ENCODE peak calls at places on chromosomes 11 and 22, in six cellular contexts. One of them, this sample, is unnamed.

GRCh38 chr11:1073261-1073724 is 1.4 kb upstream of the MUC2 start:
- DNase-seq in SK-N-SH: no peak
- DNase-seq in IMR-90: peak
- DNase-seq in A549: peak
- DNase-seq in HepG2: peak
- DNase-seq in K562: no peak
- DNase-seq in this sample: no peak

GRCh38 chr11:88651556-88651955 is 314.0 kb upstream of the CTSC start:
- DNase-seq in SK-N-SH: no peak
- DNase-seq in IMR-90: no peak
- DNase-seq in A549: no peak
- DNase-seq in HepG2: no peak
- DNase-seq in K562: no peak
- DNase-seq in this sample: no peak

GRCh38 chr11:63890368-63890767 is 26.6 kb downstream of the RCOR2 start:
- DNase-seq in SK-N-SH: no peak
- DNase-seq in IMR-90: no peak
- DNase-seq in A549: no peak
- DNase-seq in HepG2: no peak
- DNase-seq in K562: no peak
- DNase-seq in this sample: no peak

GRCh38 chr11:61513143-61513740 is 4.7 kb downstream of the LRRC10B start:
- DNase-seq in SK-N-SH: no peak
- DNase-seq in IMR-90: no peak
- DNase-seq in A549: no peak
- DNase-seq in HepG2: no peak
- DNase-seq in K562: no peak
- DNase-seq in this sample: no peak

GRCh38 chr11:74702383-74703007 is 28.7 kb downstream of the CHRDL2 start:
- DNase-seq in SK-N-SH: peak
- DNase-seq in IMR-90: peak
- DNase-seq in A549: peak
- DNase-seq in HepG2: peak
- DNase-seq in K562: peak
- DNase-seq in this sample: no peak

GRCh38 chr11:111604392-111605009 is 2.3 kb downstream of the SIK2 start:
- DNase-seq in SK-N-SH: peak
- DNase-seq in IMR-90: peak
- DNase-seq in A549: peak
- DNase-seq in HepG2: peak
- DNase-seq in K562: peak
- DNase-seq in this sample: peak

GRCh38 chr11:6567371-6567745 is 36.1 kb downstream of the RRP8 start:
- DNase-seq in SK-N-SH: no peak
- DNase-seq in IMR-90: no peak
- DNase-seq in A549: no peak
- DNase-seq in HepG2: no peak
- DNase-seq in K562: no peak
- DNase-seq in this sample: no peak

GRCh38 chr22:34379825-34380224 is 459.5 kb upstream of the LARGE1 start:
- DNase-seq in SK-N-SH: no peak
- DNase-seq in IMR-90: no peak
- DNase-seq in A549: no peak
- DNase-seq in HepG2: no peak
- DNase-seq in K562: no peak
- DNase-seq in this sample: no peak

GRCh38 chr11:79437981-79438630 is 2.7 kb downstream of the TENM4 start:
- DNase-seq in SK-N-SH: peak
- DNase-seq in IMR-90: peak
- DNase-seq in A549: no peak
- DNase-seq in HepG2: no peak
- DNase-seq in K562: no peak
- DNase-seq in this sample: no peak

GRCh38 chr22:40519948-40520331 is 116.6 kb downstream of the MRTFA start:
- DNase-seq in SK-N-SH: no peak
- DNase-seq in IMR-90: no peak
- DNase-seq in A549: no peak
- DNase-seq in HepG2: no peak
- DNase-seq in K562: no peak
- DNase-seq in this sample: no peak

GRCh38 chr11:122176651-122177050 is 60.6 kb upstream of the BLID start:
- DNase-seq in SK-N-SH: no peak
- DNase-seq in IMR-90: no peak
- DNase-seq in A549: no peak
- DNase-seq in HepG2: no peak
- DNase-seq in K562: no peak
- DNase-seq in this sample: no peak

GRCh38 chr11:122177238-122177637 is 61.2 kb upstream of the BLID start:
- DNase-seq in SK-N-SH: no peak
- DNase-seq in IMR-90: no peak
- DNase-seq in A549: no peak
- DNase-seq in HepG2: no peak
- DNase-seq in K562: no peak
- DNase-seq in this sample: no peak

GRCh38 chr11:122173587-122173986 is 57.6 kb upstream of the BLID start:
- DNase-seq in SK-N-SH: no peak
- DNase-seq in IMR-90: no peak
- DNase-seq in A549: no peak
- DNase-seq in HepG2: no peak
- DNase-seq in K562: no peak
- DNase-seq in this sample: no peak

GRCh38 chr11:122173074-122173450 is 57.0 kb upstream of the BLID start:
- DNase-seq in SK-N-SH: no peak
- DNase-seq in IMR-90: no peak
- DNase-seq in A549: no peak
- DNase-seq in HepG2: no peak
- DNase-seq in K562: no peak
- DNase-seq in this sample: no peak

DNA sequence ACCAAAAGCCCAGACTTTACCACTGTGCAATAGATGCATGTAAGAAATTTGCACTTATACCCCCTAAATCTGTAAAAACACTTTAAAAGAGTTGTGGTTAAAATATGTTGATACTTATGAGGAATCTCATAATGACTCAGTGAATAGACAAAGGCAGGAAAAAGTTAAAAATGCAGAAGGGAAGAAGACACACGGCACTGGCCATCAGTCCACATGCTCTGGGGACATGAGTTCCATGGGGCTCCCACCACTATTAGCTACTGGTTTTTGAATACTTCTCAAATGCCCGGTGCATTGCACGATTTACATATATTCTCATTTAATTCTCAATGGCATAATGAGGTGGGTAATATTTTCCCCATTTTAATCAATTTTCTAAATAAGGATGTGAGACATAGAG is 59.3 kb upstream of the BLID start:
- DNase-seq in SK-N-SH: no peak
- DNase-seq in IMR-90: no peak
- DNase-seq in A549: no peak
- DNase-seq in HepG2: no peak
- DNase-seq in K562: no peak
- DNase-seq in this sample: no peak
- TF ChIP-seq SMC3 in SK-N-SH: no peak
- TF ChIP-seq SMC3 in IMR-90: no peak
- TF ChIP-seq SMC3 in A549: no peak
- TF ChIP-seq SMC3 in HepG2: no peak
- TF ChIP-seq SMC3 in K562: no peak
- TF ChIP-seq SMC3 in this sample: no peak

GRCh38 chr11:3155216-3155615 is 9.9 kb downstream of the OSBPL5 start:
- DNase-seq in SK-N-SH: no peak
- DNase-seq in IMR-90: no peak
- DNase-seq in A549: no peak
- DNase-seq in HepG2: no peak
- DNase-seq in K562: no peak
- DNase-seq in this sample: no peak

GRCh38 chr11:3154001-3154599 is 11.0 kb downstream of the OSBPL5 start:
- DNase-seq in SK-N-SH: no peak
- DNase-seq in IMR-90: no peak
- DNase-seq in A549: no peak
- DNase-seq in HepG2: no peak
- DNase-seq in K562: peak
- DNase-seq in this sample: no peak

GRCh38 chr11:3152471-3153110 is 12.5 kb downstream of the OSBPL5 start:
- DNase-seq in SK-N-SH: no peak
- DNase-seq in IMR-90: peak
- DNase-seq in A549: no peak
- DNase-seq in HepG2: no peak
- DNase-seq in K562: no peak
- DNase-seq in this sample: no peak

GRCh38 chr11:3155691-3156258 is 9.3 kb downstream of the OSBPL5 start:
- DNase-seq in SK-N-SH: peak
- DNase-seq in IMR-90: no peak
- DNase-seq in A549: no peak
- DNase-seq in HepG2: no peak
- DNase-seq in K562: no peak
- DNase-seq in this sample: no peak

DNA sequence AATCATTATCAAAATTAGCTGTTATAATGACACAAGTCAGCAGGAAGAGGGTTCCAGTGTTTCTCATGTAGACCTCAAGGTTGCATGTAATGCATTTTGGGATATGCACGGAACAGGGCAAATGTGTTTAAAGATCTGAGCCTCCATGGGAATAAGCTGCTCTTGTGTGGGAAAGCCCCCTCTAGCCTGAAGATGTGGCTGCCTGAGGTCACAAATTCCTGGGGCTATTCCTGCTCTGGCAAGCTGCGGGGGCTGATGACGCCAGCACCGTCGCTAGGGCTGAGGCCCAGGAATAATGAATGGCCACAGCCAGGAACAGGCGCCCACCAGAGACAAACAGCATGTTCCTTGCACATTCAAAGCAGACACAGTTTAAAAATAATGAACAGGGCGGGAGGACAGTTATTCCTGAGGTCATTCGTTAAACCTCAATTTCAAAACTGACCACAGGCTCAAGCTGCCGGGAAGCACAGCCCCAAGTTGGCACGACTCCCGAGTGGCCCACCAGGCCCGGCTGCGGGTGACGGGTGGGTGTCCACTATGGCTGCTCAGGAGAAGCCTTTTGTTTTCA is 11.7 kb downstream of the OSBPL5 start:
- DNase-seq in SK-N-SH: no peak
- DNase-seq in IMR-90: peak
- DNase-seq in A549: no peak
- DNase-seq in HepG2: no peak
- DNase-seq in K562: no peak
- DNase-seq in this sample: no peak
- TF ChIP-seq SMC3 in SK-N-SH: no peak
- TF ChIP-seq SMC3 in IMR-90: no peak
- TF ChIP-seq SMC3 in A549: no peak
- TF ChIP-seq SMC3 in HepG2: no peak
- TF ChIP-seq SMC3 in K562: no peak
- TF ChIP-seq SMC3 in this sample: no peak

DNA sequence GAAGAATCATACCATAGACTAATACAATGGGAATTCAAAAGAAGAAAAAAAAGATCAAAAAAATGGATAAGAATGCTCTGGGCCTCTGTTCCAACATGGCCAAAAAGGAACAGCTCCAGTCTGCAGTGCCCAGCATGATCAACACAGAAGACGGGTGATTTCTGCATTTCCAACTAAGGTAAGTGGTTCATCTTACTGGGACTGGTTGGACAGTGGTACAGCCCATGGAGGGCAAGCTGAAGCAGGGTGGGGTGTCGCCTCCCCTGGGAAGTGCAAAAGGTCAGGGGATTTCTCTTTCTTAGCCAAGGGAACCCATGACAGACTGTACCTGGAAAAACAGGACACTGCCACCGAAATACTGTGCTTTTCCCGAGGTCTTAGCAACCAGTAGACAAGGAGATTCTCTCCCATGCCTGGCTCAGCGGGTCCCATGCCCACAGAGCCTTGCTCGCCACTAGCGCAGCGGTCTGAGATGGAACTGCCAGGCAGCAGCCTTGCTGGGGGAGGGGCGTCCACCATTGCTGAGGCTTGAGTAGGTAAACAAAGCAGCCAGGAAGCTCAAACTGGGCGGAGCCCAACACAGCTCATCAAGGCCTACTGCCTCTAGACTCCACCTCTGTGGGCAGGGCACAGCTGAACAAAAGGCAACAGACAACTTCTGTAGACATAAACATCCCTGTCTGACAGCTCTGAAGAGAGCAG is 428.4 kb downstream of the MN1 start:
- DNase-seq in SK-N-SH: no peak
- DNase-seq in IMR-90: no peak
- DNase-seq in A549: no peak
- DNase-seq in HepG2: peak
- DNase-seq in K562: peak
- DNase-seq in this sample: no peak
- TF ChIP-seq SMC3 in SK-N-SH: no peak
- TF ChIP-seq SMC3 in IMR-90: no peak
- TF ChIP-seq SMC3 in A549: no peak
- TF ChIP-seq SMC3 in HepG2: no peak
- TF ChIP-seq SMC3 in K562: no peak
- TF ChIP-seq SMC3 in this sample: no peak

GRCh38 chr11:69376155-69377028 is 82.4 kb downstream of the MYEOV start:
- DNase-seq in SK-N-SH: no peak
- DNase-seq in IMR-90: no peak
- DNase-seq in A549: no peak
- DNase-seq in HepG2: no peak
- DNase-seq in K562: no peak
- DNase-seq in this sample: no peak

GRCh38 chr11:69380451-69380901 is 86.5 kb downstream of the MYEOV start:
- DNase-seq in SK-N-SH: peak
- DNase-seq in IMR-90: no peak
- DNase-seq in A549: no peak
- DNase-seq in HepG2: no peak
- DNase-seq in K562: no peak
- DNase-seq in this sample: no peak

GRCh38 chr11:69377029-69377952 is 83.3 kb downstream of the MYEOV start:
- DNase-seq in SK-N-SH: no peak
- DNase-seq in IMR-90: no peak
- DNase-seq in A549: no peak
- DNase-seq in HepG2: no peak
- DNase-seq in K562: no peak
- DNase-seq in this sample: no peak

GRCh38 chr11:69377953-69378302 is 84.0 kb downstream of the MYEOV start:
- DNase-seq in SK-N-SH: no peak
- DNase-seq in IMR-90: no peak
- DNase-seq in A549: no peak
- DNase-seq in HepG2: no peak
- DNase-seq in K562: no peak
- DNase-seq in this sample: no peak

DNA sequence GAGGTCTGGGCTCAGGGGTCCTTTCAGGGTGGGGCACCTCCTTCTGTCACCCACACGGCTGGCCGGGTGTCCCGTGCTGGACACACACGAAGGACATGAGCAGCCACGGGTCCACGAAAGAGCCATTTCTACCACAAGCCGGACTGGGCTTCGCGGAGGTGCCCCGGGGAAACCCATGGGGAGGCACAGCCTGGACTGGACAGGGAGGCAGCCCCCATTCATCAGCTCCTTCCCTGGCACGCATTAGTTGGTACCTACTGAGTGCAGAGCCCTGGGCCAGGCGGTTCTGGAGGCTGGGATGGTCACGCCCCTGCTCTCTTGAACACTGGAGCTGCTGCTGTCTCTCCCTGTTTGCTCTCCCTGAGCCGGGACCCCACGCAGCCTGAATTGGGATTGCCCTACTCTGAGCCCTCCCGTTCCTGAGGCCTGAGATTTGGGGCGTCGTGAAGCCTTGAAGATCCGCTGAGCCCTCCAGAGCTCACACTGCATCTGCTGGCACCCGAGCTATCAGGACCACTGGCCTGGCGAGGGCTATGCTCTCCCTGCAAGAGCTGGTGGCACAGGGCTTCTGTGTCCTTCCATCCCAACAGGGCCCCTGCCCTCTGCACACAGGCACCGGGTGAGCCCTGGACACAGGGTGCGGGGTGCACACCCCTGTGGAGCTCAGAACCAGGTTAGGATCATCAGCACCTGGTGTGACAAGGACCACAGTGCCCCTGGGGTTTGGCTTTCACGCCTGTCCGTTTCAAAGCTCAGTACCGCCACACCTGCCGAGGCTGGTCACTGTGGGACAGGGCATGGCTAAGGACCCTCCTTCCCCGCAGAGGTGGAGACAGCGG is 84.6 kb downstream of the MYEOV start:
- DNase-seq in SK-N-SH: no peak
- DNase-seq in IMR-90: no peak
- DNase-seq in A549: no peak
- DNase-seq in HepG2: no peak
- DNase-seq in K562: no peak
- DNase-seq in this sample: no peak
- TF ChIP-seq SMC3 in SK-N-SH: no peak
- TF ChIP-seq SMC3 in IMR-90: no peak
- TF ChIP-seq SMC3 in A549: no peak
- TF ChIP-seq SMC3 in HepG2: no peak
- TF ChIP-seq SMC3 in K562: no peak
- TF ChIP-seq SMC3 in this sample: no peak